ENCODE peak calls at places on chromosomes 13 and 19, in ten cellular contexts. E is substantia nigra; J is stimulated activated CD4-positive, alpha-beta T cell treated with anti-CD3 and anti-CD28 coated beads, Interleukin-4, amount 100 ng/mL, for 24 hours; F is GM03348; V is OCI-LY7; Q is stimulated activated naive B cell treated with anti-CD40 and anti-IgM and Interleukin-4, amounts not matched to agents 10 μg/mL and 1 μg/mL and 100 μg/mL, for 72 hours; N is cortex of kidney; A is pancreas; Z is A549; Y is AG09319. P is an unnamed sample.

GRCh38 chr19:535017-535835 is 3.7 kb downstream of the CDC34 start:
- DNase-seq in E (no peak), J (no peak), F (no peak), V (no peak), Q (no peak), N (no peak), A (peak), Z (no peak), Y (no peak), P (no peak)

GRCh38 chr13:28320884-28321574 is 173.9 kb downstream of the FLT1 start:
- DNase-seq in E (no peak), J (no peak), F (no peak), V (no peak), Q (no peak), N (no peak), A (no peak), Z (no peak), Y (no peak), P (peak)

GRCh38 chr19:33819875-33820781 is 23.5 kb downstream of the KCTD15 start:
- DNase-seq in E (no peak), J (peak), F (peak), V (peak), Q (peak), N (no peak), A (peak), Z (peak), Y (peak), P (peak)

GRCh38 chr13:32471187-32471922 is 43.4 kb upstream of the N4BP2L1 start:
- DNase-seq in E (no peak), J (no peak), F (no peak), V (no peak), Q (no peak), N (no peak), A (no peak), Z (no peak), Y (no peak), P (no peak)

GRCh38 chr19:44582581-44583265 is 30.6 kb upstream of the IGSF23 start:
- DNase-seq in E (no peak), J (no peak), F (peak), V (peak), Q (no peak), N (no peak), A (no peak), Z (peak), Y (no peak), P (peak)

GRCh38 chr19:5953680-5954213 is 24.2 kb downstream of the RANBP3 start:
- DNase-seq in E (no peak), J (peak), F (peak), V (no peak), Q (no peak), N (no peak), A (no peak), Z (no peak), Y (no peak), P (no peak)

GRCh38 chr13:29888306-29888705 is 37.9 kb upstream of the UBL3 start:
- DNase-seq in E (no peak), J (no peak), F (peak), V (no peak), Q (no peak), N (no peak), A (no peak), Z (no peak), Y (no peak), P (no peak)

GRCh38 chr19:4711211-4711610 is 12.4 kb downstream of the DPP9 start:
- DNase-seq in E (no peak), J (no peak), F (no peak), V (no peak), Q (no peak), N (no peak), A (no peak), Z (no peak), Y (no peak), P (no peak)

GRCh38 chr19:19256072-19256969 is 16.8 kb downstream of the TM6SF2 start:
- DNase-seq in E (no peak), J (no peak), F (no peak), V (no peak), Q (no peak), N (no peak), A (no peak), Z (no peak), Y (no peak), P (no peak)

GRCh38 chr19:29277107-29277506 is 64.2 kb upstream of the UQCRFS1 start:
- DNase-seq in E (no peak), J (peak), F (peak), V (peak), Q (peak), N (no peak), A (no peak), Z (no peak), Y (no peak), P (peak)

GRCh38 chr19:1134431-1134830 is 30.6 kb downstream of the GPX4 start:
- DNase-seq in E (no peak), J (no peak), F (no peak), V (no peak), Q (no peak), N (no peak), A (no peak), Z (no peak), Y (no peak), P (no peak)

GRCh38 chr19:54388001-54388802 is 23.5 kb upstream of the LAIR1 start:
- DNase-seq in E (no peak), J (peak), F (peak), V (peak), Q (no peak), N (no peak), A (no peak), Z (no peak), Y (no peak), P (no peak)

GRCh38 chr13:33722216-33722900 is 95.6 kb upstream of the RFC3 start:
- DNase-seq in E (no peak), J (no peak), F (no peak), V (no peak), Q (no peak), N (no peak), A (no peak), Z (no peak), Y (no peak), P (no peak)

GRCh38 chr13:107205318-107206112 is 637.6 kb upstream of the ARGLU1 start:
- DNase-seq in E (no peak), J (peak), F (peak), V (peak), Q (peak), N (no peak), A (peak), Z (peak), Y (no peak), P (peak)

GRCh38 chr13:36395280-36395679 is 37.0 kb upstream of the CCNA1 start:
- DNase-seq in E (no peak), J (no peak), F (peak), V (no peak), Q (no peak), N (no peak), A (no peak), Z (peak), Y (peak), P (peak)

GRCh38 chr19:17703823-17704463 is 15.3 kb upstream of the MAP1S start:
- DNase-seq in E (peak), J (peak), F (peak), V (peak), Q (peak), N (no peak), A (no peak), Z (no peak), Y (no peak), P (peak)

GRCh38 chr13:59112375-59112774 is 1051.4 kb downstream of the DIAPH3 start:
- DNase-seq in E (no peak), J (no peak), F (peak), V (no peak), Q (no peak), N (no peak), A (no peak), Z (no peak), Y (peak), P (peak)

GRCh38 chr13:19057588-19058340 is 123.9 kb downstream of the TUBA3C start:
- DNase-seq in E (no peak), J (no peak), F (no peak), V (no peak), Q (no peak), N (no peak), A (no peak), Z (no peak), Y (no peak), P (no peak)

GRCh38 chr13:21176195-21176981 is at the start of the genes MRPL57 and SKA3:
- DNase-seq in E (peak), J (peak), F (peak), V (peak), Q (peak), N (peak), A (peak), Z (peak), Y (peak), P (peak)

GRCh38 chr13:50529154-50529882 is 314.2 kb downstream of the DLEU7 start:
- DNase-seq in E (no peak), J (peak), F (peak), V (no peak), Q (no peak), N (no peak), A (peak), Z (no peak), Y (peak), P (peak)

GRCh38 chr13:28097503-28097902 is 2.9 kb downstream of the FLT3 start:
- DNase-seq in E (no peak), J (no peak), F (no peak), V (no peak), Q (no peak), N (no peak), A (no peak), Z (no peak), Y (no peak), P (no peak)

GRCh38 chr19:44747739-44748425 is 626 bp upstream of the BCL3 start:
- DNase-seq in E (no peak), J (peak), F (peak), V (no peak), Q (peak), N (no peak), A (peak), Z (peak), Y (no peak), P (peak)

GRCh38 chr19:40363128-40363527 is 14.6 kb downstream of the PLD3 start:
- DNase-seq in E (no peak), J (no peak), F (no peak), V (no peak), Q (no peak), N (no peak), A (no peak), Z (no peak), Y (no peak), P (no peak)

GRCh38 chr19:35508129-35508528 is 5.3 kb downstream of the DMKN start:
- DNase-seq in E (no peak), J (no peak), F (no peak), V (no peak), Q (no peak), N (no peak), A (no peak), Z (no peak), Y (no peak), P (no peak)

GRCh38 chr13:80048030-80048429 is 292.9 kb downstream of the SPRY2 start:
- DNase-seq in E (no peak), J (no peak), F (no peak), V (no peak), Q (no peak), N (no peak), A (no peak), Z (no peak), Y (no peak), P (no peak)

GRCh38 chr19:5250127-5250659 is 90.4 kb downstream of the PTPRS start:
- DNase-seq in E (peak), J (no peak), F (no peak), V (no peak), Q (no peak), N (no peak), A (peak), Z (no peak), Y (no peak), P (peak)

GRCh38 chr13:113627136-113627535 is 30.9 kb downstream of the ATP4B start:
- DNase-seq in E (no peak), J (no peak), F (no peak), V (no peak), Q (no peak), N (no peak), A (peak), Z (no peak), Y (no peak), P (no peak)

P was measured in AG08396.